ENCODE peak calls at places on chromosomes 5 and 9, in nine cellular contexts. A is transverse colon, B is upper lobe of left lung, W is HCT116, V is sigmoid colon, E is HepG2, Z is breast epithelium, K is GM12891, I is prostate gland. D is an unnamed sample.

GRCh38 chr9:99822596-99823391 is 1.1 kb downstream of the NR4A3 start:
- DNase-seq in E (peak), W (no peak), B (peak), A (peak), V (peak), K (peak), Z (no peak), I (peak), D (no peak)

GRCh38 chr9:99296375-99296951 is 74.4 kb downstream of the SEC61B start:
- DNase-seq in W (no peak), Z (no peak), K (peak), I (no peak), E (no peak), B (no peak), A (no peak), V (peak), D (no peak)

GRCh38 chr5:90898330-90899013 is 339.9 kb downstream of the ADGRV1 start:
- DNase-seq in Z (no peak), K (no peak), W (no peak), B (no peak), E (no peak), I (no peak), V (no peak), A (no peak), D (no peak)

GRCh38 chr5:150671509-150672236 is 10.6 kb downstream of the MYOZ3 start:
- DNase-seq in Z (no peak), V (no peak), I (no peak), E (no peak), A (no peak), W (no peak), B (no peak), K (no peak), D (no peak)

GRCh38 chr9:74963043-74963442 is 10.3 kb upstream of the C9orf40 start:
- DNase-seq in Z (no peak), K (no peak), A (no peak), E (no peak), I (no peak), W (no peak), V (no peak), B (no peak), D (no peak)

GRCh38 chr9:89792189-89793123 is 187.6 kb downstream of the GADD45G start:
- DNase-seq in Z (no peak), A (no peak), I (no peak), W (no peak), K (no peak), V (peak), E (no peak), B (no peak), D (no peak)

GRCh38 chr9:132351404-132352050 is 3.3 kb downstream of the SETX start:
- DNase-seq in V (no peak), W (no peak), E (no peak), A (no peak), Z (no peak), B (no peak), K (no peak), I (no peak), D (no peak)

GRCh38 chr9:114319147-114319546 is 3.8 kb upstream of the ORM1 start:
- DNase-seq in I (no peak), Z (no peak), W (no peak), V (peak), K (no peak), E (no peak), A (no peak), B (peak), D (peak)

GRCh38 chr9:95409650-95410426 is 92.3 kb upstream of the FANCC start:
- DNase-seq in A (no peak), V (no peak), B (no peak), K (no peak), I (no peak), E (peak), Z (no peak), W (peak), D (no peak)

DNA sequence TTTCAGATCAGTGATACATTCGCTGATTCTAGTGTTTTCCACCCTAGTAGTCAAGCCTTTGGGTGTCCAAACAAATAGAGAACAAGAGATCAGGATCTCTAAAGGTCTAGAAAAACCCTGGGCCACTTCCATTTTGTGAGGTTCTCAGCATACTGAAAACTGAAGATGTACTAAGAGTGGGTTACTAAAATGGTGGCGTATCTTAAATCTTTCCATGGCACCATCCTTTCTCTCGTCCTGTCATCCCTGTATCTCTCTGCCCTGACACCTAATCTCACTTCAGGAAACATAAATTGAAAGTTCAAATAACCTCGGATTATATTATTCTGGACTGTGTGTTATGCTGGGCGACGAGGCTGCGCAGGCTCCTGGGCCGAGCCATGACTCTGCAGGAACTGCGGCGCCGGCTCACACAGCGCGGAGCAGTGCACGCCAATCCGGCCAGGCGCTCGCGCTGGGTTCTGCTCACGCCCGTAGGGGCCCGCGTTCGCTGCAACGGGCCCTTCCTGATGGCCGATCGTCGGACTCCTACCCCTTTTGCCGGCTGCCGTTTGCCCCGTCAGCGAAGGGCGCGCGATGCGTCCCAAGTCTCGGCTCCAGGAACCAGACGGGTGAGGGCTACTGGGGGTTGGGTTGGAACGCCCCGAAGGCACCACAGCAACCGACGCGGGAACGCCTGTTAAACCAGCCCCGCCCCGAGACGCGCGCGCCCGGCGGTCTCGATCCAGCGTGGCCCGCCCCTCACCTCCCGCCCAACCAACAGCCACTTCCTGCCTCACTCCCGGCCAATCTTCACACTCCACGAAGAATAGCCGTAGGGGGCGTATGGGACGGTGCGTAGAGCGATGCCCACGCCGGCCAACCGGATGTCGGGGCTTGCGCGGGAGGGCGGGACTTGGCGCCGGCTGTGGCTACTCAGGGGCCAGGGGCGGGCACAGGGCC is 503 bp upstream of the CANX start:
- DNase-seq in W (peak), A (peak), B (peak), E (peak), Z (peak), V (peak), K (peak), I (peak), D (peak)
- TF ChIP-seq POLR2A in W (peak), A (peak), B (peak), E (peak), Z (peak), V (peak), K (peak), I (peak), D (no peak)

DNA sequence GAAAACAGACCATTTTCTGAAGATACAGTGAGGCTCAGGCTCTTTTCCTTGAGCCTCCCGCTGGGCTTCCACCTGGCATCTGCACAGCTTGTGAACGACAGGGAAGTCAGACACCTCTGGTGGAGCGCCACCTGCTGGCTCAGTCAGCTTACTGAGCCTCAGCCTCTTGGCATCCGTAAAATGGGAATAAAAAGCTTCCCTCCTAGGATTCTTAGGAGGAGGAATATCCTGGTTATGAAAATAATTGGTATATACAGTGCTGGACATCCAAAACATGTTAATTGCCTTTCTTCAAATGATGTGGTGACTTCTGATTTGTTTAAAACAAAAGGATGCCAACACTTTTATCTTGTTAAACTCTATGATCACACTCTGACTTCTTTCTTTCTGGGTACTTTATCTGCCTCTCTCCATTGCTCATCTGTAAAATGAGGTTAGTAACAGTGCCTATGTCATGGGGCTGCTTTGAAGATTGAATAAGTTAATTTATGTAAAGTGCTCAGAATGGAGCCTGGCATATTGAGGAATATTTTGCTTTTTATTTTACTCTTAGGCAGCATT is 67.5 kb downstream of the MAMDC2 start:
- DNase-seq in E (peak), I (peak), K (peak), W (peak), A (peak), V (peak), Z (peak), B (peak), D (no peak)
- TF ChIP-seq POLR2AphosphoS5 in E (no peak), I (no peak), K (no peak), W (no peak), A (no peak), V (peak), Z (peak), B (no peak), D (no peak)

DNA sequence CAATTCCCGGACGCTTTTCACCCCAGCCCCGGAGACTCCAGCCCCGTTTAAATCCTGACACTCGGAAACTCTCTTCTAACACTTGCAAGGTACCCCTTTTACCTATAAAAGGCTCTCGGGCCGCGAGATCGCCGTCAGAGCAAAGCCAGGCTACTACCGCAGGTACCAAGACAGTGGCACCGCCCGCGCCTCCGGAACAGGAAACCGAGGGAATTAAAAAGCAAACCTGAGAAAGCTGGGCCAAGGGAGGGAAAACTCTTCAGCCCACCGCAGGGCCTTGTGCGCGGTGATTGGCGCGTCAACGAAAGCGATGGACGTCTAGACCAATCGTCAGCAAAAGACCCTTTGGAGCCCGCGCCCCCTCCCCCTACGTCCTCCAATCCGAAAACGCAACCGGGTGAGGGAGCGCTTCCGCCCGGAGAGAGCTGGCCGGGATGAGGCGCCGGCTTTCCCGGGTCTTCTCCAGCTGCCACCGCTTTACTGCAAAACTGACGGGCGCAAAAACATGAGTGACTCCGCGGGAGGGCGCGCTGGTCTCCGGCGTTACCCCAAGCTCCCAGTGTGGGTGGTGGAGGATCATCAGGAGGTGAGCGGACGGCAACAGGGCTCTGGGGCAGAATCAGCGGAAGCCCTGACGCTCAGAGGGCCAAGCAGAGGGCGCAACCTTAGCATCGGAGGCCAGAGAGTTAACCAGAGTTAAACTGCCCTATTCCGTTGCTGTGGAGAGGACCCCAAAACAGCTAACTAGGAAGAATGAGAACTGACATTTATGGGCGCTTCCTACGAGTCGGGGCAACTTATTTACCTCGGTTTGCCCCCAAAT is at the start of the genes C5orf22 and DROSHA:
- DNase-seq in E (peak), K (peak), Z (peak), V (peak), W (peak), A (peak), I (peak), B (peak), D (peak)
- TF ChIP-seq POLR2A in E (peak), K (peak), Z (no peak), V (peak), W (peak), A (peak), I (peak), B (peak), D (no peak)

GRCh38 chr9:129962889-129963703 is 79.9 kb downstream of the FNBP1 start:
- DNase-seq in A (peak), I (peak), E (no peak), B (peak), W (no peak), K (peak), Z (peak), V (peak), D (no peak)

GRCh38 chr9:129972816-129973215 is 70.2 kb downstream of the FNBP1 start:
- DNase-seq in Z (no peak), W (no peak), B (no peak), V (peak), A (no peak), E (no peak), K (no peak), I (no peak), D (no peak)

GRCh38 chr9:129964901-129965734 is 77.9 kb downstream of the FNBP1 start:
- DNase-seq in V (peak), E (no peak), Z (no peak), A (no peak), W (no peak), B (no peak), K (no peak), I (no peak), D (no peak)

GRCh38 chr9:129968690-129969485 is 74.1 kb downstream of the FNBP1 start:
- DNase-seq in E (no peak), Z (no peak), V (peak), B (no peak), A (no peak), W (no peak), K (no peak), I (no peak), D (no peak)
- TF ChIP-seq POLR2AphosphoS5 in E (no peak), Z (no peak), V (peak), B (no peak), A (peak), W (no peak), K (no peak), I (peak), D (peak)

GRCh38 chr5:52989025-52989780 is at the start of gene ITGA2:
- DNase-seq in K (peak), Z (peak), I (peak), B (peak), A (peak), E (peak), W (peak), V (peak), D (no peak)
- TF ChIP-seq POLR2A in K (no peak), Z (no peak), I (peak), B (no peak), A (peak), E (peak), W (no peak), V (no peak), D (no peak)

GRCh38 chr5:149551227-149552037 is at the start of gene CSNK1A1:
- DNase-seq in W (peak), I (peak), K (peak), E (peak), Z (peak), B (peak), A (peak), V (peak), D (peak)

GRCh38 chr5:149550608-149551226 is 522 bp downstream of the CSNK1A1 start:
- DNase-seq in A (peak), E (no peak), Z (no peak), K (no peak), W (no peak), V (peak), B (peak), I (no peak), D (no peak)

GRCh38 chr5:149549461-149550266 is 1.6 kb downstream of the CSNK1A1 start:
- DNase-seq in V (no peak), Z (no peak), K (peak), E (peak), A (peak), W (peak), I (no peak), B (peak), D (no peak)

GRCh38 chr5:149552038-149552494 is 827 bp upstream of the CSNK1A1 start:
- DNase-seq in E (no peak), K (no peak), B (no peak), W (no peak), A (no peak), Z (no peak), V (no peak), I (no peak), D (no peak)

GRCh38 chr5:149550267-149550582 is 1.0 kb downstream of the CSNK1A1 start:
- DNase-seq in I (no peak), B (peak), K (no peak), A (no peak), E (no peak), W (no peak), Z (no peak), V (no peak), D (no peak)
- TF ChIP-seq POLR2AphosphoS5 in I (no peak), B (no peak), K (no peak), A (no peak), E (no peak), W (no peak), Z (no peak), V (peak), D (no peak)

GRCh38 chr5:171415115-171415730 is 4.2 kb upstream of the FGF18 start:
- DNase-seq in W (no peak), E (no peak), V (no peak), B (no peak), I (no peak), A (no peak), Z (peak), K (no peak), D (no peak)
- TF ChIP-seq POLR2A in W (no peak), E (no peak), V (no peak), B (no peak), I (no peak), A (no peak), Z (no peak), K (no peak), D (no peak)

D was measured in vagina.